ENCODE peak calls at places on chromosomes 2 and 18, in four cellular contexts. D is HepG2, X is GM12878, R is H1. P is an unnamed sample.
A peak's percentile ranks its signal among the peaks of the same experiment; 100 is the strongest.

GRCh38 chr2:72781500-72781899 is 44.3 kb downstream of the EXOC6B start:
- DNase-seq in D (no peak), R (no peak), X (no peak), P (no peak)

GRCh38 chr2:6510547-6510946 is 355.2 kb downstream of the CMPK2 start:
- DNase-seq in R (no peak), D (no peak), X (no peak), P (no peak)

GRCh38 chr2:65057391-65058052 is 1.3 kb downstream of the CEP68 start:
- DNase-seq in R (no peak), X (peak; percentile 76), D (peak; percentile 27), P (no peak)

GRCh38 chr2:196336715-196337617 is 165.6 kb upstream of the STK17B start:
- DNase-seq in X (peak; percentile 12), R (no peak), D (peak; percentile 10), P (no peak)

GRCh38 chr2:217953011-217953481 is 49.7 kb downstream of the TNS1 start:
- DNase-seq in X (no peak), D (no peak), R (no peak), P (no peak)

GRCh38 chr2:18491577-18491976 is 68.9 kb downstream of the RDH14 start:
- DNase-seq in R (no peak), X (no peak), D (no peak), P (no peak)

GRCh38 chr2:121196132-121196848 is 88.7 kb downstream of the TFCP2L1 start:
- DNase-seq in X (no peak), R (peak; percentile 53), D (no peak), P (no peak)

GRCh38 chr2:95276244-95276887 is 2.1 kb downstream of the PROM2 start:
- DNase-seq in D (no peak), X (no peak), R (no peak), P (no peak)

GRCh38 chr2:119011162-119011909 is 69.3 kb downstream of the MARCO start:
- DNase-seq in X (no peak), R (peak; percentile 87), D (peak; percentile 33), P (peak; percentile 46)

GRCh38 chr2:56151841-56152240 is 31.9 kb upstream of the CCDC85A start:
- DNase-seq in D (no peak), X (no peak), R (no peak), P (no peak)

GRCh38 chr2:20450201-20451108 is 3.6 kb downstream of the RHOB start:
- DNase-seq in D (peak; percentile 87), R (peak; percentile 47), X (no peak), P (no peak)

GRCh38 chr2:237585590-237586221 is 4.8 kb downstream of the RAB17 start:
- DNase-seq in R (no peak), X (no peak), D (peak; percentile 84), P (no peak)

GRCh38 chr2:69989017-69989416 is 27.6 kb upstream of the ASPRV1 start:
- DNase-seq in X (no peak), R (no peak), D (no peak), P (no peak)

GRCh38 chr2:96214554-96214953 is 5.9 kb upstream of the STARD7 start:
- DNase-seq in R (no peak), D (no peak), X (no peak), P (no peak)

GRCh38 chr2:190283783-190284182 is 35.8 kb downstream of the HIBCH start:
- DNase-seq in X (no peak), D (no peak), R (no peak), P (no peak)

GRCh38 chr18:58218111-58218510 is 174.1 kb downstream of the NEDD4L start:
- DNase-seq in X (no peak), D (no peak), R (no peak), P (no peak)

GRCh38 chr2:215027775-215028174 is 110.7 kb downstream of the ABCA12 start:
- DNase-seq in X (no peak), R (no peak), D (no peak), P (no peak)

GRCh38 chr2:199019898-199020507 is 437.7 kb downstream of the SATB2 start:
- DNase-seq in D (peak; percentile 13), R (no peak), X (no peak), P (peak; percentile 30)

GRCh38 chr2:46134531-46135229 is 162.5 kb upstream of the EPAS1 start:
- DNase-seq in X (no peak), R (no peak), D (no peak), P (no peak)

GRCh38 chr18:24934231-24934932 is 417.6 kb downstream of the ZNF521 start:
- DNase-seq in R (no peak), D (no peak), X (no peak), P (no peak)

GRCh38 chr2:159811232-159811631 is 13.2 kb upstream of the CD302 start:
- DNase-seq in X (no peak), R (no peak), D (no peak), P (no peak)

GRCh38 chr18:48728204-48728833 is 189.5 kb downstream of the CTIF start:
- DNase-seq in D (no peak), R (no peak), X (no peak), P (no peak)

GRCh38 chr2:9802576-9802993 is 40.7 kb upstream of the TAF1B start:
- DNase-seq in D (no peak), X (no peak), R (no peak), P (no peak)

GRCh38 chr18:79692056-79692455 is 12.5 kb downstream of the CTDP1 start:
- DNase-seq in X (no peak), R (no peak), D (no peak), P (no peak)

GRCh38 chr2:208407667-208408066 is 1.1 kb downstream of the PTH2R start:
- DNase-seq in X (no peak), R (no peak), D (peak; percentile 3), P (no peak)

GRCh38 chr2:217398860-217399259 is 539.0 kb upstream of the TNP1 start:
- DNase-seq in R (no peak), X (no peak), D (no peak), P (no peak)

GRCh38 chr18:48186084-48186798 is 222.9 kb downstream of the ZBTB7C start:
- DNase-seq in X (no peak), D (no peak), R (no peak), P (no peak)

GRCh38 chr18:13077473-13077872 is 86.3 kb downstream of the CEP192 start:
- DNase-seq in D (no peak), X (no peak), R (no peak), P (no peak)

GRCh38 chr2:219597552-219598307 is at the start of gene STK11IP:
- DNase-seq in R (peak; percentile 96), D (peak; percentile 99), X (peak; percentile 84), P (peak; percentile 94)

DNA sequence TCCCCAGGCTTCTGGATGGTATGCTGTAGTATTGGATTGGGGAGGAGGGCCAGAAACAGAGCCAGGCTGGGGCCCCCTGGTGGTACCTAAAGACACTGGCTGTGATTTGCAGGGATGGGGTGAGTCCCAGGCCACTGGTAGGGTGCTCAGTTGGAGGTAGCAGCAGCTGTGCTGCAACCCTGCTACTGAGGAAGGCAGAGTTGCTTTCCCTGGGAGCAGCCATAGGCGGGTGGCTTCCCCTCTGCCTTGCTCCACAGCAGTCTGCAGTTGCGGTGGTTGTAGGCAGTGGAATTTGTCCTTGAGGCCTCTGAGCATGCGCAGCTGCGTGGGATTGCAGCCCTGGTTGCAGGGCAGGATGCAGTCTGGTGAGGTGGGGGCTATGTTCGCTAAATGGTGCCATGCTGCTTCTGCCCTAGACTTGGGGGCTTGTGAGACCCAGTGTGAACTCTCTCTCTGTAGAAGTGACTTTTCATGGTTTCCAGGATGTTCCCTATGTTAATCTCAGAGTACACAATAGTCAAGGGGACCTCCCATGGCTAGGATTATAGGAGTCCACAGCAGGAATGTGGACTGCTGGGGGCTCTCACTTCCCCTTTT is 443.5 kb downstream of the XIRP2 start:
- DNase-seq in X (no peak), R (peak; percentile 85), D (peak; percentile 11), P (peak; percentile 86)
- TF ChIP-seq ZNF274 in X (no peak), R (no peak), D (no peak), P (no peak)

DNA sequence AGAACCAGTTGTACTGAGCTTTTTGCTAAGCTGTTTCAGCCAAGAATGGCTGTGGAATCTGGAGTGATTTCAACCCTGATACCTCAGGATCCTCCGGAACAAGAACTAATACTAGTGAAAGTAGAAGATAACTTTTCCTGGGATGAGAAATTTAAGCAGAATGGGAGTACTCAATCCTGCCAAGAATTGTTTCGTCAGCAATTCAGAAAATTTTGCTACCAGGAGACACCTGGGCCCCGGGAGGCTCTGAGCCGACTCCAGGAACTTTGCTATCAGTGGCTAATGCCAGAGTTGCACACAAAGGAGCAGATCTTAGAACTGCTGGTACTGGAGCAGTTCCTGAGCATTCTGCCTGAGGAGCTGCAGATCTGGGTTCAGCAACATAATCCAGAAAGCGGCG is 1.6 kb downstream of the ZNF397 start:
- DNase-seq in D (no peak), X (no peak), R (no peak), P (no peak)
- H3K9ac ChIP-seq in D (no peak overlapping the region), X (no peak overlapping the region), R (no peak overlapping the region), P (no peak overlapping the region)

GRCh38 chr18:2960983-2961696 is 51.8 kb downstream of the LPIN2 start:
- DNase-seq in X (no peak), R (no peak), D (no peak), P (no peak)

GRCh38 chr18:2955966-2956521 is 56.9 kb downstream of the LPIN2 start:
- DNase-seq in X (no peak), R (no peak), D (no peak), P (no peak)

GRCh38 chr18:2959341-2959740 is 53.6 kb downstream of the LPIN2 start:
- DNase-seq in R (no peak), D (no peak), X (no peak), P (no peak)

GRCh38 chr18:2961828-2962227 is 51.1 kb downstream of the LPIN2 start:
- DNase-seq in X (no peak), R (no peak), D (no peak), P (no peak)

DNA sequence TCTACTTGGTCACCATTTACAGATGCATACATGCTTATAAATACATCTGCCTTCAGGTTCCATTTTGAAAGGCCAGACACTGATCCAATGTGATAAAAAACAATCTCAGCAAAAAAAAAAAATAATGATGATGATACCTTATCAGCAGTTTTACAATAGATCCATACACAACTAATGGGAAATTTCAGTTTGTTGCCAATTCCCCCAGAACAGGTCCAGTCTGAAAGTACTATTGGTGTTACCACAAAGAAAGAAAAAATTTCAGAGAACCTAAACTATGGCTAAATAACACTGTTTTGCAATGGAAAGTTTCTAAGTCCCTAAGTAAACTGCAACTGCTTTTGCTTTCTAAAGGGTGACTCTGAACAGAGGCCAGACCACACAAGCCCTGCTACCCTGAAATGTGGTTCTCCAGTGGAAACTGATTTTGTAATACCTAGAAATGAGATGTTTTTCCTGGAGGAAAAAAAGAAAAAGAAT is 54.1 kb downstream of the LPIN2 start:
- DNase-seq in D (no peak), R (no peak), X (no peak), P (no peak)
- TF ChIP-seq SUZ12 in D (no peak), R (no peak), X (no peak), P (no peak)

DNA sequence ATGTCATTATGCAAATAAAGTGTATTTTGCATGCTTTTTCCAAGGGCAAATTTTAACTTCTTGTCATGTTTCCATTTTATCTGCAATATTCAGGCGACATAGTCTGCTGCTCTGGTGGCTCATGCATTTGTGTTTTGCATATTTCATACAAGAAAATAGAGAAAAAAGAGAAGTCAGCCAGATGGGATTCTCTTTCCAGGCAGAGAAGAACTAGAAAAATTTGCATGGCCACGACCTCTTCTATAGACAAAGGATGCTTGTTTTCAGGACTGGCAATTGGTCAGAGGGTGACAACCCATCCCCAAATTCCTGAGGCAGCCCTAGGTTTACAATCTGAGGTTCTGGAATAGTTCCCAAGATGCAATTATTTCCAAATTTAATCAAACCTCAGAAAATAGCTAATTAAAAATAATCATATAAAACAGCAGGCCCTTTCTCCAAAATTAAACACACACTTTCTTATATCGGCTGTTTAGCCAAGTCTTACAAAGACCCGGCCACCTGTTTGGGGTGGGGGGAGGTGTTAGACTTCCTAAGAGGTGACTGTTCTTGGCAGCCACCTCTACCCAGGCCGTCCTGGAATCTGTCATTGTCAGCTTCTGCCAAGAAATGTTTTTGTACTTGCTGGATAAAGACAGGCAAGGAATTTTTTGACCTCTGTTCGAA is 20.6 kb upstream of the SOS1 start:
- DNase-seq in X (no peak), D (no peak), R (no peak), P (no peak)
- TF ChIP-seq ZNF274 in X (no peak), D (no peak), R (no peak), P (no peak)